ENCODE peak calls at places on chromosomes 7 and 10, in five cellular contexts. N is SW480; U is CD14-positive monocyte; S is NCI-H1105 treated with DMSO at 0.1 percent for 48 hours; F is stimulated activated CD4-positive, alpha-beta T cell treated with anti-CD3 and anti-CD28 coated beads, Interleukin-1b, Interleukin-23, amount 100 ng/mL, for 4 hours. L is an unnamed sample.

GRCh38 chr10:90935581-90936292 is 14.8 kb upstream of the ANKRD1 start:
- DNase-seq in U (no peak), S (no peak), F (no peak), N (peak; percentile 53), L (no peak)

GRCh38 chr10:19788075-19788686 is 28.1 kb upstream of the PLXDC2 start:
- DNase-seq in U (no peak), S (no peak), F (no peak), N (peak; percentile 39), L (no peak)

GRCh38 chr10:102648889-102649752 is 4.8 kb downstream of the TRIM8 start:
- DNase-seq in F (no peak), N (no peak), S (no peak), U (no peak), L (peak; percentile 56)

GRCh38 chr7:51019891-51020855 is 237.5 kb upstream of the GRB10 start:
- DNase-seq in N (no peak), S (no peak), F (no peak), U (no peak), L (no peak)

GRCh38 chr7:23100697-23101096 is 4.9 kb upstream of the KLHL7 start:
- DNase-seq in U (no peak), F (no peak), S (no peak), N (no peak), L (no peak)

GRCh38 chr10:73908853-73909611 is 1.9 kb upstream of the PLAU start:
- DNase-seq in U (peak; percentile 91), N (peak; percentile 54), F (peak; percentile 68), S (no peak), L (peak; percentile 79)

GRCh38 chr10:67088035-67088434 is 162.2 kb downstream of the LRRTM3 start:
- DNase-seq in N (no peak), F (no peak), S (no peak), U (no peak), L (no peak)

GRCh38 chr7:98163704-98164478 is 47.3 kb upstream of the BHLHA15 start:
- DNase-seq in U (no peak), S (no peak), N (no peak), F (no peak), L (no peak)

GRCh38 chr10:91073301-91073780 is 147.1 kb upstream of the PCGF5 start:
- DNase-seq in S (no peak), N (no peak), F (no peak), U (no peak), L (no peak)

GRCh38 chr10:124916585-124917167 is 25.2 kb upstream of the ZRANB1 start:
- DNase-seq in U (peak; percentile 97), S (peak; percentile 86), N (peak; percentile 94), F (peak; percentile 93), L (peak; percentile 97)

GRCh38 chr10:29668628-29669027 is 33.9 kb upstream of the SVIL start:
- DNase-seq in S (no peak), N (no peak), U (no peak), F (no peak), L (no peak)

GRCh38 chr10:11725912-11726311 is 16.3 kb upstream of the ECHDC3 start:
- DNase-seq in F (no peak), N (no peak), U (no peak), S (no peak), L (no peak)

L was measured in GM06990.